ENCODE peak calls at places on chromosomes 2 and 18, in four cellular contexts. T is IMR-90, Q is H1, M is mesendoderm. N is an unnamed sample.

GRCh38 chr2:134462791-134463725 is 209.2 kb downstream of the MGAT5 start:
- DNase-seq in T (no peak), Q (no peak), M (no peak), N (no peak)

GRCh38 chr2:237487496-237487895 is 445 bp downstream of the MLPH start:
- DNase-seq in T (no peak), Q (no peak), M (no peak), N (no peak)

GRCh38 chr2:98907966-98908905 is 27.8 kb downstream of the CRACDL start:
- DNase-seq in T (no peak), Q (no peak), M (no peak), N (no peak)

GRCh38 chr2:100853909-100854810 is 34.2 kb downstream of the NPAS2 start:
- DNase-seq in T (no peak), Q (no peak), M (peak), N (no peak)

GRCh38 chr2:45241061-45241561 is 231.9 kb upstream of the SIX2 start:
- DNase-seq in T (peak), Q (no peak), M (no peak), N (no peak)

GRCh38 chr2:180823546-180824141 is 156.8 kb upstream of the UBE2E3 start:
- DNase-seq in T (peak), Q (no peak), M (no peak), N (no peak)

GRCh38 chr2:142188562-142188961 is 57.7 kb upstream of the LRP1B start:
- DNase-seq in T (peak), Q (no peak), M (peak), N (no peak)

GRCh38 chr2:240564571-240565266 is 3.6 kb upstream of the RNPEPL1 start:
- DNase-seq in T (peak), Q (no peak), M (no peak), N (peak)

GRCh38 chr2:6352906-6353515 is 512.7 kb downstream of the CMPK2 start:
- DNase-seq in T (peak), Q (peak), M (peak), N (peak)

GRCh38 chr2:104521247-104521646 is 332.7 kb upstream of the POU3F3 start:
- DNase-seq in T (no peak), Q (peak), M (peak), N (peak)

GRCh38 chr18:73461780-73462059 is 593.9 kb upstream of the NETO1 start:
- DNase-seq in T (peak), Q (no peak), M (no peak), N (no peak)

GRCh38 chr18:13455960-13456471 is 237.5 kb downstream of the LDLRAD4 start:
- DNase-seq in T (no peak), Q (no peak), M (no peak), N (peak)

GRCh38 chr2:231001036-231001435 is 5.1 kb downstream of the SPATA3 start:
- DNase-seq in T (no peak), Q (no peak), M (no peak), N (no peak)

GRCh38 chr2:46749042-46749461 is 166.6 kb downstream of the MCFD2 start:
- DNase-seq in T (peak), Q (no peak), M (peak), N (no peak)

GRCh38 chr2:36366491-36367120 is 11.0 kb downstream of the CRIM1 start:
- DNase-seq in T (no peak), Q (no peak), M (no peak), N (no peak)

GRCh38 chr18:75089748-75090327 is 119.1 kb downstream of the PTGR3 start:
- DNase-seq in T (no peak), Q (no peak), M (no peak), N (no peak)

GRCh38 chr2:154193246-154193645 is 321.5 kb downstream of the GALNT13 start:
- DNase-seq in T (no peak), Q (no peak), M (peak), N (no peak)

DNA sequence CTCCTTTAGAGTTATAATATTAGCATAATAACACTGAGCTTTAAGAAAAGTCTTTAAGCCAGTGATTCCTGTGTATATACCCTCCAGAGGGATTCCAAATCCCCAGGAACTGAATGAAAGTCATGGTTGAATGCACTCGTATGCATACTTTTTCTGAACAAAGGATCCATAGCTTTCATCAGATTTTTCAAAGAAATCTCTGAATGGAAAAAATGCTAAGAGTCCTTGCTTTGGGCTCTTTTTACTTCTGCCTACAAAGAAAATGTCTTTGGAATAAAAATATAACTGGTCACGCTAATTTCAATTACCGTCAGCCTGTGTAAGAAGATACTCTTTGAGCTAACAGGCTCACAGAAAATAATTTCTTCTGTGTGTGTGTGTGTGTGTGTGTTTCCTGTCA is 939.5 kb downstream of the ERBB4 start:
- DNase-seq in T (no peak), Q (no peak), M (no peak), N (no peak)
- H3K56ac ChIP-seq in T (no peak), Q (no peak), M (no peak), N (no peak)

GRCh38 chr2:128169497-128169896 is 78.5 kb downstream of the UGGT1 start:
- DNase-seq in T (peak), Q (no peak), M (no peak), N (no peak)
- H3K56ac ChIP-seq in T (no peak), Q (no peak), M (no peak), N (no peak)

DNA sequence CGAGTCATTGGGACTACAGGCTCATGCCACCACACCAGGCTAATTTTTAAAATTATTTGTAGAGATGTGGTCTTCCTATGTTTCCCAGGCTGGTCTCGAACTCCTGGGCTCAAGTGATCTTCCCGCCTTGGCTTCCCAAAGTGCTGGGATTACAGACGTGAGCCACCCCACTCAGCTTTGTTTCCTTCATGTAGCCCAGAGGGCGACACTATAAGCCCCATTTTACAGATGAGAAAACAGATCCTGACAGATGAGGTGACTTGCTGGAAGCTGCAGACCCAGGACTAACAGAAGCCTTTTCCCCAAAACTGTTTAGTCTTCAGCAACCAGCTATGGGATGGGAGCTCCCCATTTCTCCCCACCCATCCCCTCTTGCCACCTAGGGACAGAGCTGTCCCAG is 7.2 kb upstream of the CTDSP1 start:
- DNase-seq in T (no peak), Q (no peak), M (no peak), N (no peak)
- H3K56ac ChIP-seq in T (no peak), Q (no peak), M (no peak), N (no peak)

GRCh38 chr18:53101719-53102118 is 761.7 kb downstream of the DCC start:
- DNase-seq in T (no peak), Q (no peak), M (no peak), N (no peak)
- H3K56ac ChIP-seq in T (no peak), Q (no peak), M (no peak), N (no peak)